ENCODE peak calls at places on chromosomes 5 and 9, in nine cellular contexts. One of them, this sample, is unnamed.

GRCh38 chr9:105475302-105475701 is 27.5 kb downstream of the FSD1L start:
- DNase-seq in HT1080: peak; percentile 34
- DNase-seq in activated T-helper 2 cell treated with anti-CD3 and anti-CD28 coated beads, Interferon-gamma antibody, Interleukin-2, Interleukin-4, amounts not matched to agents 10 μg/mL and 5 μg/mL and 100 μg/mL, durations not matched to agents 14 hours and 24 hours and 36 hours: no peak
- DNase-seq in nephron progenitor cell: no peak
- DNase-seq in GM04504: no peak
- DNase-seq in globus pallidus: peak; percentile 61
- DNase-seq in HL-60: no peak
- DNase-seq in Caki2: no peak
- DNase-seq in fibroblast of pulmonary artery: peak; percentile 48
- DNase-seq in this sample: peak; percentile 9

GRCh38 chr5:65263291-65263690 is 218.4 kb downstream of the ADAMTS6 start:
- DNase-seq in HT1080: no peak
- DNase-seq in activated T-helper 2 cell treated with anti-CD3 and anti-CD28 coated beads, Interferon-gamma antibody, Interleukin-2, Interleukin-4, amounts not matched to agents 10 μg/mL and 5 μg/mL and 100 μg/mL, durations not matched to agents 14 hours and 24 hours and 36 hours: no peak
- DNase-seq in nephron progenitor cell: no peak
- DNase-seq in GM04504: no peak
- DNase-seq in globus pallidus: no peak
- DNase-seq in HL-60: no peak
- DNase-seq in Caki2: no peak
- DNase-seq in fibroblast of pulmonary artery: peak; percentile 31
- DNase-seq in this sample: no peak

GRCh38 chr9:88641471-88642240 is 106.7 kb downstream of the NXNL2 start:
- DNase-seq in HT1080: no peak
- DNase-seq in activated T-helper 2 cell treated with anti-CD3 and anti-CD28 coated beads, Interferon-gamma antibody, Interleukin-2, Interleukin-4, amounts not matched to agents 10 μg/mL and 5 μg/mL and 100 μg/mL, durations not matched to agents 14 hours and 24 hours and 36 hours: no peak
- DNase-seq in nephron progenitor cell: no peak
- DNase-seq in GM04504: no peak
- DNase-seq in globus pallidus: no peak
- DNase-seq in HL-60: no peak
- DNase-seq in Caki2: no peak
- DNase-seq in fibroblast of pulmonary artery: no peak
- DNase-seq in this sample: peak; percentile 18

GRCh38 chr9:69549310-69550202 is 122.6 kb downstream of the APBA1 start:
- DNase-seq in HT1080: peak; percentile 24
- DNase-seq in activated T-helper 2 cell treated with anti-CD3 and anti-CD28 coated beads, Interferon-gamma antibody, Interleukin-2, Interleukin-4, amounts not matched to agents 10 μg/mL and 5 μg/mL and 100 μg/mL, durations not matched to agents 14 hours and 24 hours and 36 hours: no peak
- DNase-seq in nephron progenitor cell: peak; percentile 35
- DNase-seq in GM04504: no peak
- DNase-seq in globus pallidus: peak; percentile 61
- DNase-seq in HL-60: peak; percentile 14
- DNase-seq in Caki2: peak; percentile 28
- DNase-seq in fibroblast of pulmonary artery: peak; percentile 64
- DNase-seq in this sample: peak; percentile 83

GRCh38 chr9:3732077-3733038 is 206.6 kb upstream of the RFX3 start:
- DNase-seq in HT1080: peak; percentile 93
- DNase-seq in activated T-helper 2 cell treated with anti-CD3 and anti-CD28 coated beads, Interferon-gamma antibody, Interleukin-2, Interleukin-4, amounts not matched to agents 10 μg/mL and 5 μg/mL and 100 μg/mL, durations not matched to agents 14 hours and 24 hours and 36 hours: peak; percentile 42
- DNase-seq in nephron progenitor cell: peak; percentile 43
- DNase-seq in GM04504: peak; percentile 72
- DNase-seq in globus pallidus: peak; percentile 83
- DNase-seq in HL-60: peak; percentile 54
- DNase-seq in Caki2: peak; percentile 78
- DNase-seq in fibroblast of pulmonary artery: peak; percentile 92
- DNase-seq in this sample: peak; percentile 54

GRCh38 chr9:31119882-31120481 is 1264.5 kb upstream of the ACO1 start:
- DNase-seq in HT1080: peak; percentile 57
- DNase-seq in activated T-helper 2 cell treated with anti-CD3 and anti-CD28 coated beads, Interferon-gamma antibody, Interleukin-2, Interleukin-4, amounts not matched to agents 10 μg/mL and 5 μg/mL and 100 μg/mL, durations not matched to agents 14 hours and 24 hours and 36 hours: no peak
- DNase-seq in nephron progenitor cell: no peak
- DNase-seq in GM04504: no peak
- DNase-seq in globus pallidus: peak; percentile 5
- DNase-seq in HL-60: no peak
- DNase-seq in Caki2: peak; percentile 21
- DNase-seq in fibroblast of pulmonary artery: peak; percentile 72
- DNase-seq in this sample: peak; percentile 22

GRCh38 chr9:126497673-126498255 is 116.0 kb upstream of the LMX1B start:
- DNase-seq in HT1080: no peak
- DNase-seq in activated T-helper 2 cell treated with anti-CD3 and anti-CD28 coated beads, Interferon-gamma antibody, Interleukin-2, Interleukin-4, amounts not matched to agents 10 μg/mL and 5 μg/mL and 100 μg/mL, durations not matched to agents 14 hours and 24 hours and 36 hours: no peak
- DNase-seq in nephron progenitor cell: no peak
- DNase-seq in GM04504: no peak
- DNase-seq in globus pallidus: no peak
- DNase-seq in HL-60: no peak
- DNase-seq in Caki2: no peak
- DNase-seq in fibroblast of pulmonary artery: no peak
- DNase-seq in this sample: no peak

GRCh38 chr9:14248149-14248548 is 65.8 kb downstream of the NFIB start:
- DNase-seq in HT1080: no peak
- DNase-seq in activated T-helper 2 cell treated with anti-CD3 and anti-CD28 coated beads, Interferon-gamma antibody, Interleukin-2, Interleukin-4, amounts not matched to agents 10 μg/mL and 5 μg/mL and 100 μg/mL, durations not matched to agents 14 hours and 24 hours and 36 hours: no peak
- DNase-seq in nephron progenitor cell: no peak
- DNase-seq in GM04504: no peak
- DNase-seq in globus pallidus: no peak
- DNase-seq in HL-60: no peak
- DNase-seq in Caki2: no peak
- DNase-seq in fibroblast of pulmonary artery: no peak
- DNase-seq in this sample: no peak

GRCh38 chr5:175420383-175420782 is 23.6 kb downstream of the DRD1 start:
- DNase-seq in HT1080: no peak
- DNase-seq in activated T-helper 2 cell treated with anti-CD3 and anti-CD28 coated beads, Interferon-gamma antibody, Interleukin-2, Interleukin-4, amounts not matched to agents 10 μg/mL and 5 μg/mL and 100 μg/mL, durations not matched to agents 14 hours and 24 hours and 36 hours: no peak
- DNase-seq in nephron progenitor cell: no peak
- DNase-seq in GM04504: no peak
- DNase-seq in globus pallidus: no peak
- DNase-seq in HL-60: no peak
- DNase-seq in Caki2: no peak
- DNase-seq in fibroblast of pulmonary artery: no peak
- DNase-seq in this sample: no peak

GRCh38 chr9:115758441-115758840 is 395.1 kb upstream of the PAPPA start:
- DNase-seq in HT1080: no peak
- DNase-seq in activated T-helper 2 cell treated with anti-CD3 and anti-CD28 coated beads, Interferon-gamma antibody, Interleukin-2, Interleukin-4, amounts not matched to agents 10 μg/mL and 5 μg/mL and 100 μg/mL, durations not matched to agents 14 hours and 24 hours and 36 hours: no peak
- DNase-seq in nephron progenitor cell: no peak
- DNase-seq in GM04504: no peak
- DNase-seq in globus pallidus: no peak
- DNase-seq in HL-60: no peak
- DNase-seq in Caki2: no peak
- DNase-seq in fibroblast of pulmonary artery: peak; percentile 47
- DNase-seq in this sample: no peak